ENCODE peak calls at places on chromosomes 3 and 15, in seven cellular contexts. X, O, A, H, T, U and K are unnamed samples.

GRCh38 chr3:72405943-72406585 is 442.2 kb downstream of the SHQ1 start:
- DNase-seq in H (no peak), X (no peak), O (no peak), U (no peak), A (no peak), T (no peak), K (no peak)

GRCh38 chr15:70493787-70494514 is 269.4 kb downstream of the UACA start:
- DNase-seq in T (no peak), X (no peak), U (no peak), O (no peak), H (no peak), A (no peak), K (peak)

GRCh38 chr3:111032677-111033076 is 38.9 kb upstream of the NECTIN3 start:
- DNase-seq in T (no peak), A (no peak), U (no peak), X (no peak), O (no peak), H (no peak), K (no peak)

GRCh38 chr3:116087431-116087830 is 357.9 kb downstream of the LSAMP start:
- DNase-seq in O (no peak), T (no peak), H (no peak), U (no peak), X (no peak), A (no peak), K (no peak)

GRCh38 chr3:112376996-112377395 is 44.0 kb downstream of the CD200 start:
- DNase-seq in O (no peak), A (no peak), X (peak), H (peak), T (no peak), U (no peak), K (no peak)

GRCh38 chr3:71211083-71211482 is 372.4 kb downstream of the FOXP1 start:
- DNase-seq in X (no peak), T (no peak), A (no peak), U (no peak), H (no peak), O (no peak), K (no peak)

GRCh38 chr3:26484140-26484539 is 138.4 kb upstream of the LRRC3B start:
- DNase-seq in T (no peak), U (no peak), A (no peak), X (no peak), H (peak), O (no peak), K (peak)

GRCh38 chr3:72892870-72893269 is 5.0 kb downstream of the GXYLT2 start:
- DNase-seq in H (peak), O (no peak), X (no peak), T (no peak), A (no peak), U (peak), K (peak)

GRCh38 chr15:37289109-37289765 is 188.9 kb upstream of the MEIS2 start:
- DNase-seq in X (peak), A (no peak), T (no peak), O (no peak), U (peak), H (peak), K (peak)

GRCh38 chr3:188680189-188680588 is 491.6 kb upstream of the TPRG1 start:
- DNase-seq in T (no peak), O (no peak), X (no peak), A (no peak), H (no peak), U (no peak), K (no peak)

GRCh38 chr3:70753572-70753971 is 441.1 kb upstream of the MDFIC2 start:
- DNase-seq in H (peak), T (no peak), A (no peak), U (no peak), O (no peak), X (no peak), K (no peak)

GRCh38 chr15:70478251-70478990 is 284.9 kb downstream of the UACA start:
- DNase-seq in H (peak), O (no peak), A (no peak), U (peak), T (no peak), X (no peak), K (no peak)

GRCh38 chr15:73273181-73274002 is 95.4 kb downstream of the HCN4 start:
- DNase-seq in X (peak), T (no peak), A (no peak), U (peak), O (peak), H (peak), K (peak)

GRCh38 chr3:42118762-42119361 is 27.7 kb downstream of the TRAK1 start:
- DNase-seq in U (peak), X (peak), T (no peak), H (peak), A (no peak), O (no peak), K (peak)

GRCh38 chr3:150546226-150547044 is at the start of the genes EIF2A and SERP1:
- DNase-seq in H (peak), U (peak), T (peak), X (peak), O (peak), A (peak), K (peak)
- TF ChIP-seq CTCF in H (no peak), U (no peak), T (no peak), X (no peak), O (no peak), A (no peak), K (peak)

GRCh38 chr3:182568206-182568605 is 225.1 kb upstream of the ATP11B start:
- DNase-seq in A (no peak), O (no peak), H (no peak), T (no peak), U (no peak), X (no peak), K (no peak)

GRCh38 chr3:182567666-182568065 is 225.6 kb upstream of the ATP11B start:
- DNase-seq in O (no peak), T (no peak), U (no peak), X (peak), A (no peak), H (no peak), K (no peak)

GRCh38 chr3:182565916-182566524 is 227.3 kb upstream of the ATP11B start:
- DNase-seq in U (no peak), O (no peak), A (no peak), T (no peak), X (no peak), H (no peak), K (no peak)

GRCh38 chr3:182570934-182571594 is 222.2 kb upstream of the ATP11B start:
- DNase-seq in O (no peak), X (no peak), A (no peak), U (no peak), H (no peak), T (no peak), K (no peak)

GRCh38 chr3:182568756-182569155 is 224.5 kb upstream of the ATP11B start:
- DNase-seq in X (no peak), O (no peak), U (no peak), T (no peak), H (no peak), A (no peak), K (no peak)
- H3K4me3 ChIP-seq in X (no peak), O (no peak), U (no peak), T (no peak), H (no peak), A (no peak), K (no peak)

GRCh38 chr15:25134546-25134945 is 179.8 kb downstream of the SNRPN start:
- DNase-seq in U (no peak), A (no peak), X (peak), O (no peak), T (no peak), H (peak), K (no peak)
- TF ChIP-seq CTCF in U (peak), A (no peak), X (peak), O (no peak), T (no peak), H (no peak), K (peak)

DNA sequence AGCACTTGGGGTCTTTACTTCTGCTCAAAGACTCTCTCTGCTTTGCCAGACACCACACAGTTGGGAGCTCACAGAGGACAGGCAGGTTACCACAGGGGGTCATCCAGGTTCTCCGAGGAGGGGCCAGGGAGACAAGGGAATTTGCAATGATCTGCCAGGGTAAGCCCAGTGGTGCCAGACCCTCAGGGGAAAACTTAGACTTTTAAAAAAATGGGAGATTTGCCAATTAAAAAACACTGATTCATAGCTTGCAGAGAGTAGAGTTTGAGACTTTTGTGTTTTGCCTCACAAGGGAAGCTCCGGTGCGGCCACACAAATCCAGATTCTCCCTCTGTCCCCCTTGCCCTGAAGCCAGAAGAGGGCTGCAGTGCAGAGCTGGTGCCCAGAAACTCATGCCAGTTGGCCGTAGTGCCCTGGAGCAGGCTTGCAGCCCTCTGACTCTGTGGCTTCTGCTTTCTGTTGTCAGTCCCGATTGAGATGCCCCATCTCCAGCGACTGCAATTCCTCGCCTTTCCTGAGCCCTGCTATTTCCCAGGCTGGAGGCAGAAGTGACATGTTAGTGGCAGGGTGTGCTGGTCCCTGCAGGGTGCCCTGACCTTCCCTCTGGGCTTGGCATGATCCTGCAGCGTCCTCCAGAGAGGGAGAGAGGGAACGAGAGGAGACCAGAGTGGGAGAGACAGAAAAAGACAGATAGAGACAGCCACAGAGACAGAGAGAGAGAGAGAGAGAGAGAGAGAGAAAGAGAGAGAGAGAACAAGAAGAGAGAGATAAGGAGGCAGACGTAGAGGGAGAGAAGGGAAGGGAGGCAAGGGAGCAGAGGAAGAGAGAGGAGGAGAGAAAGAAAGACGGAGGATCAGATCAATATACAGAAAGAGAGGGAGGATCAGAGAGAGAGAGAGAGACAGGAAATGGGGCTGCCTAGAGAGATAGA is 46.0 kb downstream of the RHCG start:
- DNase-seq in H (no peak), U (peak), T (no peak), X (no peak), A (no peak), O (no peak), K (no peak)
- H3K4me3 ChIP-seq in H (no peak), U (no peak), T (no peak), X (no peak), A (no peak), O (no peak), K (no peak)